ENCODE peak calls at places on chromosomes 6 and 20, in ten cellular contexts. W is neural crest cell, J is HFFc6, F is pancreas, H is brain microvascular endothelial cell, R is astrocyte of the spinal cord, K is natural killer cell, B is WTC11, T is MCF 10A, G is transverse colon. D is an unnamed sample.

GRCh38 chr6:7108196-7108963 is 619 bp downstream of the RREB1 start:
- DNase-seq in F (peak), T (peak), W (peak), K (peak), B (peak), J (peak), G (peak), H (peak), R (peak), D (no peak)

GRCh38 chr6:31871068-31871659 is 7.6 kb downstream of the SLC44A4 start:
- DNase-seq in G (no peak), J (peak), H (no peak), W (no peak), T (no peak), F (no peak), R (no peak), K (no peak), B (no peak), D (no peak)

GRCh38 chr6:135209803-135210202 is 28.7 kb downstream of the MYB start:
- DNase-seq in W (no peak), F (no peak), R (peak), J (no peak), H (no peak), K (no peak), G (no peak), T (no peak), B (no peak), D (no peak)

GRCh38 chr6:37381579-37381978 is 27.8 kb downstream of the RNF8 start:
- DNase-seq in J (peak), F (peak), W (no peak), H (peak), K (no peak), T (peak), R (peak), B (peak), G (peak), D (peak)

GRCh38 chr6:5492356-5492755 is 231.0 kb downstream of the FARS2 start:
- DNase-seq in F (no peak), K (no peak), B (no peak), W (no peak), H (no peak), R (no peak), G (no peak), J (no peak), T (no peak), D (no peak)

GRCh38 chr6:129370268-129370916 is 339.6 kb downstream of the ARHGAP18 start:
- DNase-seq in F (no peak), B (peak), K (no peak), G (peak), W (peak), J (peak), R (peak), T (peak), H (peak), D (no peak)

GRCh38 chr6:37556884-37557644 is 57.4 kb upstream of the CCDC167 start:
- DNase-seq in K (no peak), W (no peak), B (no peak), F (no peak), R (no peak), T (no peak), H (no peak), J (no peak), G (no peak), D (no peak)

GRCh38 chr6:111200823-111201134 is 113.5 kb downstream of the SLC16A10 start:
- DNase-seq in F (no peak), H (no peak), B (no peak), R (no peak), G (no peak), T (no peak), J (no peak), W (no peak), K (no peak), D (no peak)

GRCh38 chr6:10720229-10720959 is 2.5 kb upstream of the TMEM14C start:
- DNase-seq in T (peak), F (peak), G (peak), B (no peak), R (peak), J (no peak), H (no peak), W (no peak), K (peak), D (no peak)

GRCh38 chr20:57608516-57608915 is 11.7 kb downstream of the ZBP1 start:
- DNase-seq in K (no peak), G (no peak), H (no peak), W (no peak), J (no peak), R (no peak), T (no peak), B (peak), F (no peak), D (no peak)

GRCh38 chr20:57611605-57612311 is 8.5 kb downstream of the ZBP1 start:
- DNase-seq in K (peak), J (no peak), G (peak), H (no peak), B (no peak), T (no peak), R (no peak), F (no peak), W (no peak), D (no peak)

GRCh38 chr20:57609086-57609841 is 11.0 kb downstream of the ZBP1 start:
- DNase-seq in F (no peak), G (peak), K (no peak), R (no peak), B (no peak), H (no peak), J (no peak), W (no peak), T (no peak), D (no peak)

GRCh38 chr20:57610261-57610952 is 9.8 kb downstream of the ZBP1 start:
- DNase-seq in J (no peak), R (no peak), H (no peak), T (no peak), B (no peak), G (peak), W (no peak), K (no peak), F (no peak), D (no peak)

DNA sequence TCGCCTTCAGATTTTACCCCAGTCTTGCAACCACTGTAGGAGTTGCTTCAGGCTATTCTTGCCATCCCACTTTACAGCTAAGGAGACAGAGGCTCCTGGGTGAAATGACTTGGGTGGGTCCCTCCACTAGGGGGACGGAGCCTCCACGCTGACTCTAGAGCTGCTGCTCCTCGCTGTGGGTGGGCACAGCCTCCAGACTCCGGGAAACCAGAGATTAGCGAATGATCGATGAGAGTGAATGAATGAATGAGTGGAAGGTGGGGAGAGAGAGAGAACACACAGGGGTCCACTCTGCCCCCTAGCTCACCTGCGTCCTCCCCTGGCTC is 10.4 kb downstream of the ZBP1 start:
- DNase-seq in K (no peak), B (no peak), F (no peak), W (no peak), G (no peak), J (no peak), H (no peak), R (no peak), T (no peak), D (no peak)
- TF ChIP-seq CTCF in K (no peak), B (no peak), F (no peak), W (no peak), G (no peak), J (peak), H (peak), R (peak), T (no peak), D (no peak)

GRCh38 chr6:140398076-140398475 is 1023.6 kb upstream of the CITED2 start:
- DNase-seq in W (no peak), H (no peak), R (no peak), T (no peak), J (no peak), F (no peak), B (no peak), K (no peak), G (no peak), D (no peak)
- TF ChIP-seq CTCF in W (no peak), H (no peak), R (no peak), T (no peak), J (no peak), F (no peak), B (no peak), K (no peak), G (no peak), D (no peak)

DNA sequence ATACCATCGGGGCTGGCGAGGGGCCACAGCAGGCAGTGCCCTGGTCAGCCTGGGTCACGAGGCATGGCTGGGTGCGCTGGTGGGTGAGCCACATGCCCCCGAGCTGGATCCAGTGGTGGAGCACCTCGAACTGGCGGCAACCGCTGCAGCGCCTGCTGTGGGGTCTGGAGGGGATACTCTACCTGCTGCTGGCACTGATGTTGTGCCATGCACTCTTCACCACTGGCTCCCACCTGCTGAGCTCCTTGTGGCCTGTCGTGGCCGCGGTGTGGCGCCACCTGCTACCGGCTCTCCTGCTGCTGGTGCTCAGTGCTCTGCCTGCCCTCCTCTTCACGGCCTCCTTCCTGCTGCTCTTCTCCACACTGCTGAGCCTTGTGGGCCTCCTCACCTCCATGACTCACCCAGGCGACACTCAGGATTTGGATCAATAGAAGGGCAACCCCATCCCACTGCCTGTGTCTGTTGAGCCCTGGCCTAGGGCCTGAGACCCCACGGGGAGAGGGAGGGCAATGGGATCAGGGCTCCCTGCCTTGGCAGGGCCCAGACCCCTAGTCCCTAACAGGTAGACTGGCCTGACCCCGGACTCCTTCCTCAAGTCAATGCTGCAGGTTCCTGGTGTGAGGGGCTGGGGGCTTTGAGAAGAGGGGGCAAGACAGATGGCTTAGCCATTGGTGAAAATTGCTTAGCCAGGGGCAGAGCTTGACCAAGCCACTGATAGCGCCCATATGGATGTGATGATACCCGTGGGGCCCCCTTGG is 598 bp downstream of the TMEM239 start:
- DNase-seq in R (no peak), K (no peak), W (no peak), H (no peak), T (no peak), F (no peak), B (peak), J (no peak), G (no peak), D (no peak)
- TF ChIP-seq CTCF in R (no peak), K (no peak), W (no peak), H (peak), T (no peak), F (no peak), B (peak), J (no peak), G (no peak), D (no peak)

GRCh38 chr6:104566411-104566810 is 293.3 kb downstream of the HACE1 start:
- DNase-seq in W (no peak), B (no peak), T (peak), F (no peak), H (peak), R (peak), K (no peak), J (no peak), G (no peak), D (no peak)
- TF ChIP-seq CTCF in W (no peak), B (no peak), T (no peak), F (no peak), H (no peak), R (no peak), K (no peak), J (no peak), G (no peak), D (no peak)

DNA sequence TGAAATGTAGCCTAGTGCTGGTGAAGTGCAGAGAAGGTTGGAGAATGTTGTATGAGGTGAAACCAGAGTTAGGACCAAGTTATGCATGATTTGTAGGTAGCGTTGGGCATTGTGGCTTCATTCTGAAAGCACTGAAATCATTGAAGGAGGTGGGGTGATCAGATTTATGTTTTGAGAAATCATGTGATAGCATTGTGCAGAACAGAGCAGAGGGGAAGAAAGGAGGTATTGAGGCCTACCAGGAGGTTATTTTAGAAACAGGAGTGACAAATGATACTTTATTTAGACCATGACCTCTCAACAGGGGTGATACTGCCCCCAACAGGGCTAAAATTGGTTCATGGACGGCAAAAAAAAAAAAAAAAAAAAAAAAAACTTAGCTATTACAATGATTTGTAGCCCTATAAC is 15.6 kb upstream of the HMGN3 start:
- DNase-seq in G (no peak), R (no peak), B (no peak), K (no peak), H (no peak), F (no peak), T (peak), W (no peak), J (no peak), D (no peak)
- TF ChIP-seq CTCF in G (no peak), R (peak), B (no peak), K (peak), H (no peak), F (no peak), T (no peak), W (no peak), J (peak), D (peak)

GRCh38 chr6:107080036-107080435 is 35.3 kb downstream of the BEND3 start:
- DNase-seq in J (no peak), B (peak), W (no peak), T (peak), H (no peak), G (no peak), K (no peak), F (no peak), R (no peak), D (no peak)
- TF ChIP-seq CTCF in J (peak), B (peak), W (peak), T (peak), H (peak), G (no peak), K (no peak), F (no peak), R (peak), D (no peak)